ENCODE peak calls at places on chromosomes 7 and 10, in four cellular contexts. C is GM06990, V is Panc1, I is upper lobe of left lung. A is an unnamed sample.

GRCh38 chr7:55641811-55642210 is 69.5 kb upstream of the VOPP1 start:
- DNase-seq in C (no peak), V (no peak), I (no peak), A (no peak)

GRCh38 chr10:50788951-50789904 is 49.5 kb downstream of the ASAH2B start:
- DNase-seq in C (no peak), V (peak), I (no peak), A (peak)

GRCh38 chr7:34069676-34070075 is 164.3 kb downstream of the BMPER start:
- DNase-seq in C (no peak), V (no peak), I (no peak), A (no peak)

GRCh38 chr10:33376976-33377657 is 42.6 kb upstream of the NRP1 start:
- DNase-seq in C (no peak), V (no peak), I (no peak), A (no peak)

GRCh38 chr7:28203498-28204240 is 23.1 kb upstream of the JAZF1 start:
- DNase-seq in C (no peak), V (no peak), I (no peak), A (no peak)

GRCh38 chr10:23192741-23193434 is 776 bp downstream of the PTF1A start:
- DNase-seq in C (no peak), V (no peak), I (peak), A (no peak)

GRCh38 chr7:139853576-139854511 is 24.8 kb downstream of the TBXAS1 start:
- DNase-seq in C (no peak), V (no peak), I (no peak), A (no peak)

GRCh38 chr10:34889004-34889869 is 74.1 kb upstream of the PARD3 start:
- DNase-seq in C (no peak), V (no peak), I (no peak), A (no peak)

GRCh38 chr10:70426835-70427234 is 14.6 kb downstream of the NODAL start:
- DNase-seq in C (no peak), V (no peak), I (no peak), A (no peak)

GRCh38 chr10:70432101-70432500 is 9.4 kb downstream of the NODAL start:
- DNase-seq in C (no peak), V (no peak), I (no peak), A (no peak)

GRCh38 chr10:70433581-70434280 is 7.8 kb downstream of the NODAL start:
- DNase-seq in C (no peak), V (no peak), I (no peak), A (no peak)

GRCh38 chr10:70432561-70433263 is 8.8 kb downstream of the NODAL start:
- DNase-seq in C (no peak), V (no peak), I (no peak), A (no peak)

DNA sequence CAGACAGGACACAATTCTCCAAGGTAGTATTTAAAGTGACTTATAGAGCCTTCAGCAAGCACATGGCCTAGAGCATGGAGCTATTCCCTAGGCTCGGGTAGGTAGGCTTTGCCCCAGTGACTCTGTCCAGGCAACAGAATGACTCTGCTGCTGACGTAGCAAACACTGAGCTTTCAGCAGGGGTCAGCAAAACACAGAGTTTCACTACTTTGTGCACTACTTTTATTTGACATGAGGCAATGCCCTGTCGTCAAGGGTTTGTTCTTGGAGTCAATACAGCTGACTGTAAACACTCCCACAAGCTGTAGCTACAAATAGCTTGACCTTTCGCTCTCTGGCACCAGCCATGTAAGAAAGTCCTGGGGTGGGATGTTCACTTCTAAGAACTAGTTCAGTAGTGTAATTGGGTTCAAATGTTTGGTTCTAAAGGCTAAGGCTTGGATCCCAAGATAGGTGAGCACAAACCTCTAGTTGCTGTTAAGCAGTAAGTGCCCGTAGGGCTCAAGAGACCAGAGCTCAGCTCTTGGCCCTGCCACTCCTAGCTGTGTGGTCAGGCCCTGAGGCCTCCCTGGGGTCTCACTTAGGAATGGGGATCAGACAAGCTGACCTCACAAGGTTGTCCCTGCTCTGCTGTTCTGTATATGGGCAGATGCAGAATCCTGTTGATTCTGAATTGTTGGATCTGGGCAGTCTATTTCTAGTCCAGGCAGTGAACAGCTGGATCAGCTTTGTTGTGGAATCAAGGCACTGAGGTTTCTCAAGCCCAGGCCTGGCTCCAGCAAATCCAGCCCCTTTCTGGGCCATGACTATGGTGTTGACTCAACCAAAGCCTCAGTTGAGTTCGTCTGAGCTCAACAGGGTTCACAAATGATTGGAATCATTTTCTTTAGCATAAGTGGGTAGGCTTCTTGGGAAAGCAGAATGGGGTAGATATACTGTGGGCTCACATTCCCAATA is 10.7 kb downstream of the NODAL start:
- DNase-seq in C (no peak), V (no peak), I (no peak), A (peak)
- TF ChIP-seq CTCF in C (no peak), V (no peak), I (no peak), A (peak)

DNA sequence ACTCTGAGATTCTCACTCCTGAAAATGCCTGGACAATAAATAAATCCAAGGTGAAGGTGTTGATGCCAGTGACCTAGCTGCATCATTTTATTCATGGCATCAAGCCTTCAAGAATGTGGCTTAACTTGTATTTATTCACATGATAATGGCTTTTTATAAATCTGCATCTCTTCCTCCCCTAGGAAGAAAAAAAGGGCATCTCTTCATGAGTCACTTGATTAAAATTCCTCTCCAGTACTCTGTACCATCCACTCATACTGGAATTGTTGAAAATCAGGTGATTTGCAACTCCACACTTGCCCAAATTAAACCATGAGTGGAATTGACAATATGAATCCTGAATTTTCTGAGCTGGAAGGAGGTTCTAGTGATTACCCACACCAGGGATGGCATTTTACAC is 30.2 kb downstream of the PTPRE start:
- DNase-seq in C (no peak), V (no peak), I (no peak), A (no peak)
- H3K4me3 ChIP-seq in C (no peak), V (no peak), I (no peak), A (no peak)

GRCh38 chr10:32139223-32140073 is 83.2 kb upstream of the KIF5B start:
- DNase-seq in C (no peak), V (peak), I (peak), A (no peak)
- TF ChIP-seq CTCF in C (no peak), V (no peak), I (no peak), A (no peak)

DNA sequence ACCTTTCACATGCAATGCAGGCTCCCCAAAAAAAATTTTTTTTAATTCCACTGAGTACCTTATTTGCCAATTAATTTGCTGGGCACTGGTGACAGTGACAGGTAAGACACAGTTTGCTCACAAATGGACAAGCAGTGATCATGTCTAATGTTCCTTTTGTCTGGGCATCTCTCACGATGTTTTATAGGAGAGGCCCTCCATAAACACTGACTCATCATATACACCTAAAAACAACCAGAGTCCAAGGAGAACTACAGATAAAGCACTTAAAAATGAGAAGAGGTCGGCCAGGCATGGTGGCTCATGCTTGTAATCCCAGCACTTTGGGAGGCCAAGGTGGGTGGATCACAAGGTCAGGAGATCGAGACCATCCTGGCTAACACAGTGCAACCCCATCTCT is 105.1 kb downstream of the ATE1 start:
- DNase-seq in C (no peak), V (no peak), I (no peak), A (no peak)
- H3K4me3 ChIP-seq in C (no peak), V (no peak), I (no peak), A (no peak)

GRCh38 chr10:865257-865656 is 66.2 kb downstream of the LARP4B start:
- DNase-seq in C (no peak), V (no peak), I (no peak), A (no peak)
- TF ChIP-seq CTCF in C (no peak), V (no peak), I (no peak), A (no peak)

GRCh38 chr7:1715671-1716074 is 45.6 kb downstream of the ELFN1 start:
- DNase-seq in C (no peak), V (no peak), I (no peak), A (no peak)

GRCh38 chr7:1714583-1715330 is 44.7 kb downstream of the ELFN1 start:
- DNase-seq in C (no peak), V (no peak), I (no peak), A (no peak)

GRCh38 chr7:1715331-1715625 is 45.2 kb downstream of the ELFN1 start:
- DNase-seq in C (no peak), V (no peak), I (peak), A (no peak)

GRCh38 chr7:1712907-1713501 is 42.9 kb downstream of the ELFN1 start:
- DNase-seq in C (no peak), V (no peak), I (no peak), A (no peak)

DNA sequence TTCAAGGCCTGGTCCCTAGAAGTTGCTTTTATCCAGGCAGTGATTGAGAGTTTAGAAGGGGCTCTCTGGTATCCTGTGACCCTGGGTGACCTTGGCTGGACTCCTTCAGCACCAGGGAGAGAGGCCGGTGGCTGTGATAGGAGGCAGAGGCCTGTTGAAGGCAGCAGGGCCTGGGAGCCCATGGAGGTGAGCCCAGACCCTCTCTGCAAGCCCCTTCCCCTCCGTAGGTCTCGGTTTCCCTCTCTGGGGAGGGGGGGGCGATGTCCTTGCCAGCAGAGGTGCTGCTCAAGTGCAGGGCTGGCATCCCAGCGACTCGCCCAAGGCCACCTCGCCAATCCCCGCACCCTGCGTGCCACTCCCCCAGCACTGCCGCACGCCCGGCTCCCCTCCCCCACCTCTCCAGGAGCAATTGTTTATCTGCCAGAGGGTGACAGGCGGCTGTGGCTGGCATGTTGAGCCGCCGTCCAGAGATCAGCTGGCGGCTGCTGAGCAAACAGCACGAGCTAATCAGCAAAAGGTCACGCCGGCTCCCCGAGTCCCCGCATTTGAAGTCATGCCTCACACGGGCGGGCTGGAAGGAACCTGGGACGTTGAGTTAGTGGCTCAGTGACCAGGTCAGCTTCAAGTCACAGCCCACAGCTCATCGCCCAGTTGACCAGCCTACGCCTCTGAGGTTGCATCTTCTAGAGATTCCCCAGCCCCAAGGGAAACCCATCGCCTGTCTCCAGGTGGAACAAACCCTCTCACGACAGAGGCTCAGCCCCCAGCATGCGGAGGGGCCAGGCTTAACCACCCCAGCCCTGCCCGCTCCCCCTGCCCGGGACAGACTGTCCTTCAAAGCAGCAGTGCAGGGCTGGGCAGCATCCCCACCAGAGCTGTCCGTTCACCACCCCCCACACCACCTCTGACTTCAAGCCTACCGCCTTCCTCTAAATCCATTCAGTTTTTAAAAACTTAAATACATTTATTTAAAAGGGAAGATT is 43.7 kb downstream of the ELFN1 start:
- DNase-seq in C (no peak), V (no peak), I (peak), A (no peak)
- H3K4me3 ChIP-seq in C (no peak), V (no peak), I (no peak), A (no peak)

GRCh38 chr10:29947701-29948060 is 111.7 kb downstream of the JCAD start:
- DNase-seq in C (no peak), V (no peak), I (no peak), A (no peak)
- TF ChIP-seq CTCF in C (no peak), V (no peak), I (no peak), A (no peak)

DNA sequence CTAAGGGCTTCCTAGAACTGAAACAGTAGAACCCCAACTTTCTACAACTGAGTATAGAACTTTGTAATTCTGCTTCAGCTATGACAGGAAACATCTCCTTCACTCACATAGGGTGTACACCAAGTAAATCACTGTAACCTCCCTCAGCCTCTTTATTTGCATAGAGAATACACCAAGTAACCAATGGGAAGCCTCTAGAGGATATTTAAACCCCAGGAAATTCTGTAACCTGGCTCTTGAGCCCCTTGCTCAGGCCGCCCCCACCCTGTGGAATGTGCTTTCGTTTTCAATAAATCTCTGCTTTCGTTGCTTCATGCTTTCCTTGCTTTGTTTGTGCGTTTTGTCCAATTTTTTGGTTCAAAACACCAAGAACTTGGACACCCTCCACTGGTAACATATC is 60.3 kb downstream of the CLRN3 start:
- DNase-seq in C (no peak), V (no peak), I (no peak), A (no peak)
- H3K4me3 ChIP-seq in C (no peak), V (no peak), I (no peak), A (no peak)

A was measured in LNCaP clone FGC.